ENCODE peak calls at places on chromosomes 2 and 18, in nine cellular contexts. One of them, this sample, is unnamed.

GRCh38 chr18:6819332-6819731 is 89.8 kb downstream of the ARHGAP28 start:
- DNase-seq in HCT116: no peak
- DNase-seq in ovary: no peak
- DNase-seq in breast epithelium: no peak
- DNase-seq in right lobe of liver: no peak
- DNase-seq in tibial nerve: no peak
- DNase-seq in K562: no peak
- DNase-seq in A549: no peak
- DNase-seq in IMR-90: no peak
- DNase-seq in this sample: no peak

GRCh38 chr2:230715201-230715600 is 2.6 kb downstream of the CAB39 start:
- DNase-seq in HCT116: no peak
- DNase-seq in ovary: no peak
- DNase-seq in breast epithelium: no peak
- DNase-seq in right lobe of liver: no peak
- DNase-seq in tibial nerve: no peak
- DNase-seq in K562: peak
- DNase-seq in A549: no peak
- DNase-seq in IMR-90: peak
- DNase-seq in this sample: no peak

GRCh38 chr2:231126123-231126522 is 1.3 kb upstream of the HTR2B start:
- DNase-seq in HCT116: no peak
- DNase-seq in ovary: no peak
- DNase-seq in breast epithelium: no peak
- DNase-seq in right lobe of liver: no peak
- DNase-seq in tibial nerve: no peak
- DNase-seq in K562: no peak
- DNase-seq in A549: no peak
- DNase-seq in IMR-90: no peak
- DNase-seq in this sample: no peak

GRCh38 chr2:32289165-32290054 is 11.7 kb downstream of the YIPF4 start:
- DNase-seq in HCT116: peak
- DNase-seq in ovary: no peak
- DNase-seq in breast epithelium: no peak
- DNase-seq in right lobe of liver: no peak
- DNase-seq in tibial nerve: no peak
- DNase-seq in K562: peak
- DNase-seq in A549: no peak
- DNase-seq in IMR-90: peak
- DNase-seq in this sample: no peak

GRCh38 chr18:51666717-51667320 is 469.3 kb upstream of the MEX3C start:
- DNase-seq in HCT116: no peak
- DNase-seq in ovary: no peak
- DNase-seq in breast epithelium: no peak
- DNase-seq in right lobe of liver: no peak
- DNase-seq in tibial nerve: peak
- DNase-seq in K562: no peak
- DNase-seq in A549: no peak
- DNase-seq in IMR-90: no peak
- DNase-seq in this sample: peak

GRCh38 chr2:222715729-222716128 is 44.3 kb downstream of the MOGAT1 start:
- DNase-seq in HCT116: no peak
- DNase-seq in ovary: no peak
- DNase-seq in breast epithelium: no peak
- DNase-seq in right lobe of liver: no peak
- DNase-seq in tibial nerve: no peak
- DNase-seq in K562: no peak
- DNase-seq in A549: no peak
- DNase-seq in IMR-90: no peak
- DNase-seq in this sample: no peak

GRCh38 chr18:32772580-32773186 is at the start of gene KLHL14:
- DNase-seq in HCT116: no peak
- DNase-seq in ovary: no peak
- DNase-seq in breast epithelium: no peak
- DNase-seq in right lobe of liver: no peak
- DNase-seq in tibial nerve: no peak
- DNase-seq in K562: no peak
- DNase-seq in A549: no peak
- DNase-seq in IMR-90: no peak
- DNase-seq in this sample: no peak

GRCh38 chr18:58674863-58675472 is 3.7 kb downstream of the MALT1 start:
- DNase-seq in HCT116: no peak
- DNase-seq in ovary: no peak
- DNase-seq in breast epithelium: no peak
- DNase-seq in right lobe of liver: no peak
- DNase-seq in tibial nerve: no peak
- DNase-seq in K562: no peak
- DNase-seq in A549: no peak
- DNase-seq in IMR-90: peak
- DNase-seq in this sample: no peak

GRCh38 chr2:164595031-164595430 is 26.3 kb downstream of the GRB14 start:
- DNase-seq in HCT116: no peak
- DNase-seq in ovary: no peak
- DNase-seq in breast epithelium: no peak
- DNase-seq in right lobe of liver: no peak
- DNase-seq in tibial nerve: no peak
- DNase-seq in K562: no peak
- DNase-seq in A549: no peak
- DNase-seq in IMR-90: no peak
- DNase-seq in this sample: no peak

GRCh38 chr2:196170681-196171247 is 614 bp downstream of the STK17B start:
- DNase-seq in HCT116: no peak
- DNase-seq in ovary: no peak
- DNase-seq in breast epithelium: no peak
- DNase-seq in right lobe of liver: peak
- DNase-seq in tibial nerve: no peak
- DNase-seq in K562: peak
- DNase-seq in A549: no peak
- DNase-seq in IMR-90: peak
- DNase-seq in this sample: peak

GRCh38 chr2:241794250-241794823 is 14.7 kb upstream of the NEU4 start:
- DNase-seq in HCT116: no peak
- DNase-seq in ovary: no peak
- DNase-seq in breast epithelium: peak
- DNase-seq in right lobe of liver: no peak
- DNase-seq in tibial nerve: no peak
- DNase-seq in K562: no peak
- DNase-seq in A549: no peak
- DNase-seq in IMR-90: no peak
- DNase-seq in this sample: no peak

GRCh38 chr18:73669299-73669698 is 478.3 kb downstream of the FBXO15 start:
- DNase-seq in HCT116: no peak
- DNase-seq in ovary: no peak
- DNase-seq in breast epithelium: no peak
- DNase-seq in right lobe of liver: no peak
- DNase-seq in tibial nerve: no peak
- DNase-seq in K562: no peak
- DNase-seq in A549: no peak
- DNase-seq in IMR-90: peak
- DNase-seq in this sample: no peak

GRCh38 chr2:240249423-240250149 is 109.1 kb upstream of the OTOS start:
- DNase-seq in HCT116: no peak
- DNase-seq in ovary: no peak
- DNase-seq in breast epithelium: peak
- DNase-seq in right lobe of liver: peak
- DNase-seq in tibial nerve: no peak
- DNase-seq in K562: peak
- DNase-seq in A549: no peak
- DNase-seq in IMR-90: no peak
- DNase-seq in this sample: no peak

GRCh38 chr2:85707304-85707703 is 13.1 kb downstream of the GNLY start:
- DNase-seq in HCT116: peak
- DNase-seq in ovary: peak
- DNase-seq in breast epithelium: peak
- DNase-seq in right lobe of liver: peak
- DNase-seq in tibial nerve: peak
- DNase-seq in K562: peak
- DNase-seq in A549: peak
- DNase-seq in IMR-90: peak
- DNase-seq in this sample: peak

GRCh38 chr18:57443247-57443646 is 8.1 kb downstream of the ONECUT2 start:
- DNase-seq in HCT116: no peak
- DNase-seq in ovary: no peak
- DNase-seq in breast epithelium: no peak
- DNase-seq in right lobe of liver: no peak
- DNase-seq in tibial nerve: no peak
- DNase-seq in K562: no peak
- DNase-seq in A549: no peak
- DNase-seq in IMR-90: no peak
- DNase-seq in this sample: no peak

GRCh38 chr18:57440331-57441101 is 5.3 kb downstream of the ONECUT2 start:
- DNase-seq in HCT116: no peak
- DNase-seq in ovary: no peak
- DNase-seq in breast epithelium: no peak
- DNase-seq in right lobe of liver: no peak
- DNase-seq in tibial nerve: no peak
- DNase-seq in K562: no peak
- DNase-seq in A549: no peak
- DNase-seq in IMR-90: no peak
- DNase-seq in this sample: no peak

GRCh38 chr18:57439617-57439975 is 4.4 kb downstream of the ONECUT2 start:
- DNase-seq in HCT116: no peak
- DNase-seq in ovary: no peak
- DNase-seq in breast epithelium: no peak
- DNase-seq in right lobe of liver: no peak
- DNase-seq in tibial nerve: no peak
- DNase-seq in K562: no peak
- DNase-seq in A549: no peak
- DNase-seq in IMR-90: no peak
- DNase-seq in this sample: no peak

GRCh38 chr18:57439985-57440330 is 4.8 kb downstream of the ONECUT2 start:
- DNase-seq in HCT116: no peak
- DNase-seq in ovary: no peak
- DNase-seq in breast epithelium: no peak
- DNase-seq in right lobe of liver: no peak
- DNase-seq in tibial nerve: no peak
- DNase-seq in K562: no peak
- DNase-seq in A549: no peak
- DNase-seq in IMR-90: no peak
- DNase-seq in this sample: no peak

DNA sequence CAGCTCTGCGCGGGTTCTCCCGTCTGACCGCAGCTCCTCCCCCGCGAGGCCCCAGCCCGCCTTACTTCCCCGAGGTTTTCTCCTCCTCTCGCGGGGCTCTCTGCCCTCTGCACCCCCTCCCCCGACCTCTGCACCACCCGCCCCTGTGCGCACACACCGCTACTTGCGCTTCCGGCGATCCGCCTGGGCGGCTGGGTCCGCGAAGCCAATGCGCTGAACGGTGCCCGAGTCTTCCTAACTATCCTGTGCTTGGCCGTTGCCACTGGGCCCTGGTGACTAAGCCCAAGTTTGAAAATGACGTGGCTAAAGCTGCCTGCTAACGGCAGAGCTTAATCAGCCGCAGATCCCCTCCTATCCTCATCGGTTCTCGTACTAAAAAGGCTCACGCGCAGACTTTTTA is 6.2 kb downstream of the ONECUT2 start:
- DNase-seq in HCT116: no peak
- DNase-seq in ovary: no peak
- DNase-seq in breast epithelium: no peak
- DNase-seq in right lobe of liver: no peak
- DNase-seq in tibial nerve: no peak
- DNase-seq in K562: no peak
- DNase-seq in A549: no peak
- DNase-seq in IMR-90: peak
- DNase-seq in this sample: no peak
- H3K4me3 ChIP-seq in HCT116: no peak
- H3K4me3 ChIP-seq in ovary: no peak
- H3K4me3 ChIP-seq in breast epithelium: no peak
- H3K4me3 ChIP-seq in right lobe of liver: no peak
- H3K4me3 ChIP-seq in tibial nerve: no peak
- H3K4me3 ChIP-seq in K562: no peak
- H3K4me3 ChIP-seq in A549: no peak
- H3K4me3 ChIP-seq in IMR-90: no peak
- H3K4me3 ChIP-seq in this sample: no peak

GRCh38 chr2:60710707-60711106 is 45.4 kb upstream of the PAPOLG start:
- DNase-seq in HCT116: no peak
- DNase-seq in ovary: no peak
- DNase-seq in breast epithelium: no peak
- DNase-seq in right lobe of liver: no peak
- DNase-seq in tibial nerve: peak
- DNase-seq in K562: peak
- DNase-seq in A549: no peak
- DNase-seq in IMR-90: peak
- DNase-seq in this sample: no peak
- H3K27ac ChIP-seq in HCT116: no peak
- H3K27ac ChIP-seq in ovary: no peak
- H3K27ac ChIP-seq in breast epithelium: no peak
- H3K27ac ChIP-seq in right lobe of liver: no peak
- H3K27ac ChIP-seq in tibial nerve: no peak
- H3K27ac ChIP-seq in K562: no peak
- H3K27ac ChIP-seq in A549: no peak
- H3K27ac ChIP-seq in IMR-90: no peak
- H3K27ac ChIP-seq in this sample: peak

GRCh38 chr2:170930132-170931109 is 1.4 kb downstream of the GORASP2 start:
- DNase-seq in HCT116: peak
- DNase-seq in ovary: no peak
- DNase-seq in breast epithelium: peak
- DNase-seq in right lobe of liver: no peak
- DNase-seq in tibial nerve: peak
- DNase-seq in K562: peak
- DNase-seq in A549: peak
- DNase-seq in IMR-90: peak
- DNase-seq in this sample: no peak

GRCh38 chr2:170928036-170928823 is 823 bp upstream of the GORASP2 start:
- DNase-seq in HCT116: no peak
- DNase-seq in ovary: no peak
- DNase-seq in breast epithelium: no peak
- DNase-seq in right lobe of liver: no peak
- DNase-seq in tibial nerve: no peak
- DNase-seq in K562: peak
- DNase-seq in A549: peak
- DNase-seq in IMR-90: peak
- DNase-seq in this sample: no peak

GRCh38 chr2:170926743-170927297 is 2.2 kb upstream of the GORASP2 start:
- DNase-seq in HCT116: no peak
- DNase-seq in ovary: no peak
- DNase-seq in breast epithelium: no peak
- DNase-seq in right lobe of liver: no peak
- DNase-seq in tibial nerve: no peak
- DNase-seq in K562: no peak
- DNase-seq in A549: no peak
- DNase-seq in IMR-90: no peak
- DNase-seq in this sample: no peak

GRCh38 chr2:170929686-170930050 is 615 bp downstream of the GORASP2 start:
- DNase-seq in HCT116: no peak
- DNase-seq in ovary: peak
- DNase-seq in breast epithelium: peak
- DNase-seq in right lobe of liver: peak
- DNase-seq in tibial nerve: peak
- DNase-seq in K562: peak
- DNase-seq in A549: peak
- DNase-seq in IMR-90: peak
- DNase-seq in this sample: peak

GRCh38 chr2:170928824-170929685 is at the start of gene GORASP2:
- DNase-seq in HCT116: peak
- DNase-seq in ovary: peak
- DNase-seq in breast epithelium: peak
- DNase-seq in right lobe of liver: peak
- DNase-seq in tibial nerve: peak
- DNase-seq in K562: peak
- DNase-seq in A549: peak
- DNase-seq in IMR-90: peak
- DNase-seq in this sample: peak
- TF ChIP-seq POLR2A in HCT116: peak
- TF ChIP-seq POLR2A in ovary: peak
- TF ChIP-seq POLR2A in breast epithelium: no peak
- TF ChIP-seq POLR2A in right lobe of liver: peak
- TF ChIP-seq POLR2A in tibial nerve: peak
- TF ChIP-seq POLR2A in K562: peak
- TF ChIP-seq POLR2A in A549: peak
- TF ChIP-seq POLR2A in IMR-90: peak
- TF ChIP-seq POLR2A in this sample: peak

GRCh38 chr2:96841707-96842495 is 1.9 kb downstream of the ANKRD23 start:
- DNase-seq in HCT116: no peak
- DNase-seq in ovary: no peak
- DNase-seq in breast epithelium: no peak
- DNase-seq in right lobe of liver: no peak
- DNase-seq in tibial nerve: no peak
- DNase-seq in K562: no peak
- DNase-seq in A549: no peak
- DNase-seq in IMR-90: no peak
- DNase-seq in this sample: peak
- H3K4me3 ChIP-seq in HCT116: no peak
- H3K4me3 ChIP-seq in ovary: no peak
- H3K4me3 ChIP-seq in breast epithelium: no peak
- H3K4me3 ChIP-seq in right lobe of liver: no peak
- H3K4me3 ChIP-seq in tibial nerve: no peak
- H3K4me3 ChIP-seq in K562: no peak
- H3K4me3 ChIP-seq in A549: no peak
- H3K4me3 ChIP-seq in IMR-90: no peak
- H3K4me3 ChIP-seq in this sample: peak

This sample was measured in heart left ventricle.